ENCODE peak calls at places on chromosomes 3 and 15, in ten cellular contexts. D, X, A, T, E, J, F, B, C and Y are unnamed samples.
A peak's percentile ranks its signal among the peaks of the same experiment; 100 is the strongest.

GRCh38 chr3:55454611-55455010 is 32.5 kb downstream of the WNT5A start:
- DNase-seq in F (no peak), J (no peak), T (no peak), X (no peak), D (no peak), A (no peak), E (no peak), B (no peak), C (no peak), Y (no peak)

GRCh38 chr3:140298569-140299070 is 363.6 kb downstream of the CLSTN2 start:
- DNase-seq in X (no peak), E (no peak), A (no peak), D (peak; percentile 70), J (no peak), B (no peak), C (no peak), T (no peak), F (no peak), Y (no peak)

GRCh38 chr3:196486263-196486662 is 17.3 kb downstream of the RNF168 start:
- DNase-seq in F (no peak), A (no peak), D (no peak), B (no peak), T (no peak), X (no peak), J (no peak), E (peak; percentile 36), C (peak; percentile 40), Y (no peak)

GRCh38 chr3:130480736-130481135 is 36.2 kb upstream of the COL6A6 start:
- DNase-seq in D (peak; percentile 43), T (no peak), J (peak; percentile 78), X (no peak), C (peak; percentile 44), A (no peak), E (no peak), B (peak; percentile 35), F (no peak), Y (no peak)

GRCh38 chr3:112546216-112546759 is 15.5 kb downstream of the ATG3 start:
- DNase-seq in F (no peak), X (no peak), E (no peak), J (no peak), A (no peak), B (no peak), D (no peak), C (no peak), T (no peak), Y (no peak)

GRCh38 chr15:84979651-84980050 is 2.0 kb upstream of the PDE8A start:
- DNase-seq in E (no peak), D (no peak), A (peak; percentile 68), T (no peak), F (no peak), B (peak; percentile 7), X (no peak), J (no peak), C (no peak), Y (no peak)

GRCh38 chr15:67826717-67827560 is 1.6 kb downstream of the SKOR1 start:
- DNase-seq in X (no peak), T (no peak), F (no peak), C (no peak), B (no peak), J (no peak), A (no peak), D (no peak), E (peak; percentile 39), Y (no peak)

GRCh38 chr3:46438831-46439230 is 25.9 kb downstream of the LTF start:
- DNase-seq in J (no peak), D (no peak), A (no peak), B (no peak), C (no peak), X (no peak), F (no peak), E (no peak), T (no peak), Y (no peak)

GRCh38 chr3:142523921-142524566 is 54.5 kb downstream of the ATR start:
- DNase-seq in X (no peak), D (no peak), A (no peak), B (no peak), T (no peak), E (no peak), J (no peak), C (no peak), F (no peak), Y (peak; percentile 32)

GRCh38 chr3:13507791-13508339 is 27.8 kb downstream of the HDAC11 start:
- DNase-seq in T (no peak), D (peak; percentile 35), C (no peak), J (no peak), F (no peak), B (no peak), X (peak; percentile 49), A (no peak), E (no peak), Y (no peak)